ENCODE peak calls at places on chromosomes 3 and 15, in eight cellular contexts. A, H, U, T, L, B, Q and M are unnamed samples.

GRCh38 chr3:149638401-149639092 is 19.3 kb downstream of the WWTR1 start:
- DNase-seq in A (peak), H (peak), U (no peak), T (no peak), L (no peak), B (no peak), Q (no peak), M (no peak)

GRCh38 chr3:195102609-195103467 is 168.1 kb downstream of the XXYLT1 start:
- DNase-seq in A (peak), H (no peak), U (no peak), T (no peak), L (no peak), B (no peak), Q (no peak), M (no peak)

GRCh38 chr15:49621327-49622210 is 721 bp downstream of the DTWD1 start:
- DNase-seq in A (peak), H (no peak), U (no peak), T (no peak), L (no peak), B (no peak), Q (no peak), M (no peak)

GRCh38 chr15:74179983-74180688 is 6.6 kb downstream of the ISLR start:
- DNase-seq in A (peak), H (no peak), U (no peak), T (no peak), L (peak), B (no peak), Q (no peak), M (no peak)

GRCh38 chr3:126960604-126960995 is 22.3 kb upstream of the PLXNA1 start:
- DNase-seq in A (no peak), H (no peak), U (no peak), T (peak), L (no peak), B (no peak), Q (no peak), M (no peak)

GRCh38 chr3:5840091-5840490 is 652.6 kb downstream of the EDEM1 start:
- DNase-seq in A (no peak), H (no peak), U (no peak), T (no peak), L (no peak), B (no peak), Q (no peak), M (no peak)

GRCh38 chr15:90603893-90604292 is 74.2 kb downstream of the CRTC3 start:
- DNase-seq in A (peak), H (no peak), U (peak), T (no peak), L (no peak), B (no peak), Q (no peak), M (no peak)

GRCh38 chr3:112615942-112616731 is 24.8 kb downstream of the CCDC80 start:
- DNase-seq in A (no peak), H (no peak), U (no peak), T (no peak), L (no peak), B (no peak), Q (no peak), M (no peak)

GRCh38 chr15:31482122-31482922 is 155.7 kb downstream of the KLF13 start:
- DNase-seq in A (no peak), H (no peak), U (no peak), T (no peak), L (no peak), B (no peak), Q (no peak), M (no peak)

GRCh38 chr3:9898467-9899229 is 4.0 kb upstream of the IL17RE start:
- DNase-seq in A (no peak), H (no peak), U (no peak), T (no peak), L (no peak), B (no peak), Q (no peak), M (no peak)

GRCh38 chr15:65824031-65824743 is 32.1 kb upstream of the DENND4A start:
- DNase-seq in A (peak), H (peak), U (no peak), T (peak), L (peak), B (no peak), Q (no peak), M (no peak)

GRCh38 chr15:49827311-49827710 is 206.5 kb downstream of the DTWD1 start:
- DNase-seq in A (no peak), H (no peak), U (no peak), T (no peak), L (no peak), B (no peak), Q (no peak), M (no peak)

GRCh38 chr15:25882466-25882865 is 19.3 kb upstream of the ATP10A start:
- DNase-seq in A (no peak), H (no peak), U (no peak), T (no peak), L (no peak), B (no peak), Q (no peak), M (no peak)

GRCh38 chr15:90402230-90402629 is 14.2 kb downstream of the IQGAP1 start:
- DNase-seq in A (peak), H (no peak), U (no peak), T (no peak), L (no peak), B (no peak), Q (no peak), M (no peak)

GRCh38 chr3:143433787-143434378 is 314.3 kb downstream of the CHST2 start:
- DNase-seq in A (no peak), H (no peak), U (no peak), T (no peak), L (no peak), B (no peak), Q (no peak), M (no peak)

GRCh38 chr3:161163297-161163696 is 57.8 kb upstream of the NMD3 start:
- DNase-seq in A (peak), H (no peak), U (no peak), T (no peak), L (no peak), B (no peak), Q (no peak), M (no peak)

GRCh38 chr15:90479656-90480055 is 50.1 kb upstream of the CRTC3 start:
- DNase-seq in A (peak), H (no peak), U (no peak), T (no peak), L (no peak), B (no peak), Q (no peak), M (no peak)

GRCh38 chr3:10294030-10294591 is 1.4 kb upstream of the GHRL start:
- DNase-seq in A (no peak), H (no peak), U (no peak), T (no peak), L (no peak), B (no peak), Q (no peak), M (no peak)

GRCh38 chr3:178618197-178618596 is 82.0 kb downstream of the KCNMB2 start:
- DNase-seq in A (peak), H (no peak), U (no peak), T (no peak), L (no peak), B (no peak), Q (no peak), M (no peak)

GRCh38 chr15:35437157-35437556 is 108.8 kb downstream of the DPH6 start:
- DNase-seq in A (peak), H (no peak), U (no peak), T (no peak), L (no peak), B (no peak), Q (no peak), M (no peak)

GRCh38 chr3:146371902-146372301 is 97.5 kb downstream of the PLSCR2 start:
- DNase-seq in A (no peak), H (no peak), U (no peak), T (no peak), L (no peak), B (no peak), Q (no peak), M (no peak)

GRCh38 chr15:27043770-27044169 is 72.8 kb downstream of the GABRG3 start:
- DNase-seq in A (no peak), H (no peak), U (no peak), T (no peak), L (no peak), B (no peak), Q (no peak), M (no peak)

GRCh38 chr15:63791236-63791635 is 42.5 kb downstream of the HERC1 start:
- DNase-seq in A (peak), H (no peak), U (no peak), T (no peak), L (no peak), B (no peak), Q (no peak), M (no peak)

GRCh38 chr15:55282284-55282833 is 7.3 kb downstream of the RAB27A start:
- DNase-seq in A (peak), H (no peak), U (no peak), T (no peak), L (no peak), B (no peak), Q (no peak), M (no peak)

GRCh38 chr15:24945711-24946110 is 9.1 kb upstream of the SNRPN start:
- DNase-seq in A (no peak), H (no peak), U (no peak), T (no peak), L (no peak), B (no peak), Q (no peak), M (no peak)

GRCh38 chr3:71056327-71056726 is 527.2 kb downstream of the FOXP1 start:
- DNase-seq in A (peak), H (no peak), U (no peak), T (no peak), L (no peak), B (peak), Q (no peak), M (no peak)

GRCh38 chr15:92571824-92572223 is 83.8 kb downstream of the FAM174B start:
- DNase-seq in A (no peak), H (no peak), U (no peak), T (no peak), L (no peak), B (peak), Q (no peak), M (no peak)

GRCh38 chr3:127672429-127673190 is at the start of gene ABTB1:
- DNase-seq in A (peak), H (peak), U (peak), T (peak), L (peak), B (peak), Q (peak), M (peak)

GRCh38 chr3:113660901-113661300 is 35.5 kb downstream of the USF3 start:
- DNase-seq in A (no peak), H (no peak), U (no peak), T (peak), L (no peak), B (no peak), Q (no peak), M (no peak)

GRCh38 chr3:186320862-186321568 is 41.0 kb downstream of the DGKG start:
- DNase-seq in A (peak), H (no peak), U (no peak), T (no peak), L (no peak), B (peak), Q (no peak), M (no peak)

GRCh38 chr3:12822725-12823373 is 18.5 kb downstream of the RPL32 start:
- DNase-seq in A (no peak), H (no peak), U (no peak), T (no peak), L (no peak), B (no peak), Q (no peak), M (no peak)

GRCh38 chr3:58578873-58579272 is 1.7 kb upstream of the FAM107A start:
- DNase-seq in A (no peak), H (no peak), U (no peak), T (no peak), L (no peak), B (no peak), Q (no peak), M (no peak)

GRCh38 chr15:31487811-31488436 is 161.3 kb downstream of the KLF13 start:
- DNase-seq in A (peak), H (no peak), U (no peak), T (no peak), L (no peak), B (peak), Q (no peak), M (no peak)

GRCh38 chr3:14587733-14588360 is 47.7 kb upstream of the GRIP2 start:
- DNase-seq in A (peak), H (no peak), U (no peak), T (no peak), L (no peak), B (no peak), Q (no peak), M (no peak)

GRCh38 chr3:30538787-30539186 is 67.6 kb upstream of the TGFBR2 start:
- DNase-seq in A (peak), H (no peak), U (no peak), T (no peak), L (no peak), B (no peak), Q (no peak), M (no peak)

GRCh38 chr3:169344465-169344864 is 319.0 kb downstream of the MECOM start:
- DNase-seq in A (no peak), H (no peak), U (no peak), T (no peak), L (no peak), B (no peak), Q (no peak), M (no peak)

GRCh38 chr3:44476181-44476599 is 1.3 kb downstream of the ZNF445 start:
- DNase-seq in A (peak), H (no peak), U (no peak), T (no peak), L (no peak), B (no peak), Q (no peak), M (no peak)

GRCh38 chr3:105228696-105229095 is 138.0 kb upstream of the ALCAM start:
- DNase-seq in A (no peak), H (no peak), U (no peak), T (no peak), L (no peak), B (no peak), Q (no peak), M (no peak)